ENCODE peak calls at places on chromosome 20, in ten cellular contexts. X, B, M, R, S, E, K, T, W and A are unnamed samples.

GRCh38 chr20:16397053-16397452 is 176.2 kb downstream of the KIF16B start:
- DNase-seq in X (peak), B (no peak), M (no peak), R (no peak), S (no peak), E (no peak), K (no peak), T (no peak), W (no peak), A (no peak)

GRCh38 chr20:12345978-12346377 is 428.3 kb downstream of the BTBD3 start:
- DNase-seq in X (no peak), B (no peak), M (no peak), R (no peak), S (no peak), E (no peak), K (no peak), T (no peak), W (no peak), A (no peak)

GRCh38 chr20:540391-541201 is 3.0 kb downstream of the CSNK2A1 start:
- DNase-seq in X (no peak), B (no peak), M (no peak), R (no peak), S (no peak), E (no peak), K (no peak), T (no peak), W (no peak), A (no peak)

GRCh38 chr20:50238081-50238800 is 47.6 kb downstream of the CEBPB start:
- DNase-seq in X (no peak), B (no peak), M (no peak), R (no peak), S (no peak), E (no peak), K (no peak), T (no peak), W (no peak), A (no peak)

GRCh38 chr20:63129376-63129965 is 86.5 kb downstream of the YTHDF1 start:
- DNase-seq in X (no peak), B (no peak), M (peak), R (no peak), S (no peak), E (no peak), K (no peak), T (no peak), W (no peak), A (no peak)

GRCh38 chr20:10501377-10501776 is 66.3 kb downstream of the SLX4IP start:
- DNase-seq in X (no peak), B (no peak), M (no peak), R (no peak), S (no peak), E (no peak), K (no peak), T (no peak), W (no peak), A (peak)

GRCh38 chr20:37042986-37043972 is 52.5 kb downstream of the RBL1 start:
- DNase-seq in X (no peak), B (peak), M (peak), R (no peak), S (no peak), E (no peak), K (peak), T (no peak), W (no peak), A (no peak)

GRCh38 chr20:45095753-45096371 is 5.1 kb downstream of the KCNS1 start:
- DNase-seq in X (no peak), B (peak), M (no peak), R (peak), S (no peak), E (peak), K (peak), T (peak), W (peak), A (peak)

GRCh38 chr20:24453917-24454316 is 15.5 kb upstream of the SYNDIG1 start:
- DNase-seq in X (no peak), B (no peak), M (no peak), R (no peak), S (no peak), E (no peak), K (no peak), T (no peak), W (no peak), A (no peak)

GRCh38 chr20:25586877-25587276 is 1.5 kb upstream of the NINL start:
- DNase-seq in X (no peak), B (no peak), M (no peak), R (peak), S (no peak), E (no peak), K (no peak), T (no peak), W (no peak), A (no peak)